ENCODE peak calls at places on chromosomes 4 and X, in eight cellular contexts. Z, T, J, L, N, X, I and V are unnamed samples.

GRCh38 chr4:7892212-7893019 is 47.2 kb downstream of the AFAP1 start:
- DNase-seq in L (no peak), I (no peak), N (peak), Z (no peak), X (no peak), J (no peak), T (no peak), V (no peak)

GRCh38 chrX:2452317-2452784 is 48.4 kb downstream of the DHRSX start:
- DNase-seq in L (no peak), X (no peak), I (no peak), J (no peak), Z (no peak), N (no peak), T (no peak), V (no peak)

GRCh38 chr4:7361256-7361655 is 73.5 kb downstream of the PSAPL1 start:
- DNase-seq in T (peak), L (peak), J (no peak), N (peak), Z (no peak), I (no peak), X (no peak), V (no peak)

GRCh38 chrX:110026099-110026844 is 23.4 kb downstream of the TMEM164 start:
- DNase-seq in Z (no peak), X (no peak), J (no peak), N (peak), L (no peak), T (no peak), I (no peak), V (no peak)

GRCh38 chr4:179372242-179372641 is 1930.0 kb upstream of the AGA start:
- DNase-seq in T (no peak), J (no peak), I (no peak), X (no peak), L (no peak), N (no peak), Z (no peak), V (no peak)

GRCh38 chr4:8002525-8003309 is 63.1 kb upstream of the AFAP1 start:
- DNase-seq in T (no peak), Z (no peak), I (no peak), J (no peak), X (peak), L (no peak), N (no peak), V (no peak)

GRCh38 chr4:139901516-139902327 is 236.1 kb downstream of the MGST2 start:
- DNase-seq in L (no peak), J (no peak), T (no peak), I (no peak), Z (no peak), X (no peak), N (no peak), V (no peak)

GRCh38 chr4:78671812-78672440 is 104.2 kb upstream of the BMP2K start:
- DNase-seq in X (no peak), L (no peak), I (no peak), Z (no peak), N (no peak), J (no peak), T (no peak), V (no peak)

GRCh38 chrX:88982933-88983332 is 235.9 kb downstream of the CPXCR1 start:
- DNase-seq in X (no peak), N (no peak), T (no peak), J (no peak), I (no peak), L (no peak), Z (no peak), V (no peak)

GRCh38 chrX:74506310-74507115 is 85.2 kb downstream of the SLC16A2 start:
- DNase-seq in J (no peak), X (no peak), I (no peak), L (no peak), Z (no peak), N (no peak), T (no peak), V (peak)

GRCh38 chr4:106529348-106530033 is 160.9 kb upstream of the GIMD1 start:
- DNase-seq in Z (peak), L (no peak), N (peak), J (no peak), I (no peak), X (no peak), T (no peak), V (no peak)

GRCh38 chr4:71009796-71010588 is 16.5 kb downstream of the DCK start:
- DNase-seq in J (peak), Z (no peak), L (no peak), I (no peak), T (no peak), X (no peak), N (peak), V (peak)

GRCh38 chrX:30618160-30618765 is 35.0 kb upstream of the GK start:
- DNase-seq in J (peak), N (peak), X (no peak), L (no peak), T (no peak), Z (no peak), I (no peak), V (no peak)

GRCh38 chr4:98341309-98341708 is 80.1 kb downstream of the RAP1GDS1 start:
- DNase-seq in L (no peak), I (no peak), J (peak), Z (peak), X (no peak), N (peak), T (no peak), V (no peak)

GRCh38 chrX:97756879-97757278 is 873.2 kb downstream of the RPA4 start:
- DNase-seq in L (no peak), X (no peak), J (no peak), T (no peak), N (no peak), Z (no peak), I (no peak), V (no peak)

GRCh38 chrX:38879631-38880220 is 78.5 kb downstream of the MID1IP1 start:
- DNase-seq in N (no peak), X (no peak), J (peak), T (peak), L (no peak), Z (no peak), I (no peak), V (peak)

GRCh38 chr4:81631958-81632439 is 160.3 kb upstream of the RASGEF1B start:
- DNase-seq in Z (peak), T (no peak), J (peak), I (no peak), N (peak), L (no peak), X (no peak), V (no peak)

GRCh38 chr4:177403746-177404145 is 38.5 kb downstream of the AGA start:
- DNase-seq in Z (no peak), J (no peak), N (peak), I (no peak), L (no peak), T (no peak), X (no peak), V (no peak)

GRCh38 chrX:56503941-56504673 is 59.3 kb upstream of the UBQLN2 start:
- DNase-seq in Z (no peak), T (no peak), I (no peak), N (no peak), X (no peak), L (no peak), J (no peak), V (no peak)

GRCh38 chr4:183757105-183757504 is 98.0 kb downstream of the TRAPPC11 start:
- DNase-seq in L (no peak), Z (no peak), I (no peak), X (no peak), T (no peak), N (peak), J (no peak), V (no peak)

GRCh38 chr4:173527103-173527876 is 2.7 kb downstream of the HAND2 start:
- DNase-seq in X (no peak), I (no peak), L (no peak), Z (no peak), N (peak), T (no peak), J (no peak), V (peak)

GRCh38 chrX:137234651-137235402 is 201.0 kb upstream of the GPR101 start:
- DNase-seq in T (no peak), N (no peak), Z (no peak), L (no peak), I (no peak), J (no peak), X (no peak), V (no peak)

GRCh38 chrX:124462931-124463330 is 116.6 kb downstream of the SH2D1A start:
- DNase-seq in Z (no peak), L (no peak), X (no peak), N (no peak), I (no peak), J (no peak), T (no peak), V (no peak)
- TF ChIP-seq CTCF in Z (no peak), L (no peak), X (no peak), N (no peak), I (no peak), J (no peak), T (no peak), V (no peak)

DNA sequence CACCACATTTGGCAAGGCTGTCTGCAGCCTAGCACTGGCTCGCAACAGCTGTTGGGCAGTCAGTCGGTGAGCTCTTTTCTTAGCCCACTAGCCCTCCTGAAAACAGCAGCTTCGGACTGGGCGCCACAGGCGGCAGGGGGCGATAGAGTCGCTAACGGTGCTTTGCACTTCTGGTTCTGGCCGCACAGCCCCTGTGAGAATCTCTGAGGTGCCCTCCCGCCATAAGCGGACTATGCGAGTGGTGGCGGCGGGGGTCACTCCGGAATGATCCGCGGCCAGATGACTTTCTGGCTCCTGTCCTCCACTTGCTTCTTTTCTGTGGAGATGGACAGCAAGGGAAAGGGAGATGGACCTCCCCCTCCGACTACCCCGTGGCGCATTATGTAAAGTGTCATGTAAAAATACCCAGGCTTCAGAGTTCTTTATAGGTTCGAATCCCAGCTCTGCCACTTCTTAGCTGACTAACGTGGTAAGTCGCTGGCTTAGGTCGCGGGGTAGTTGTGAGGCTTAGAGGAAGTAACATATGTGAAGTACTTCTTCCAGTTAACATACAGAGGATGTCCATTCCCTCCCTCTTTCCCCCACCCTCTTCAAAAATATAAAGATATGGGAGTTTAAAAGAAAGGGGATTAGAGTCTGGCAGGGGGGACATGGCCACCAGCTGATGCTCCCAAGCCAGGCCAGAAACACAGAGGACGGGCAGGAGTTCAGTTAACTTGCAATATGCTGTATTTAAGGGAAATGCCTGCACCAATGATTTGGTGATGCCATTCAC is 11.0 kb downstream of the ARHGAP36 start:
- DNase-seq in Z (no peak), X (no peak), T (no peak), J (no peak), I (no peak), L (no peak), N (peak), V (peak)
- TF ChIP-seq CTCF in Z (peak), X (no peak), T (peak), J (no peak), I (no peak), L (no peak), N (peak), V (no peak)

GRCh38 chr4:66108898-66109297 is 438.6 kb upstream of the EPHA5 start:
- DNase-seq in T (no peak), J (no peak), Z (no peak), N (no peak), I (no peak), X (no peak), L (no peak), V (no peak)
- TF ChIP-seq CTCF in T (no peak), J (no peak), Z (no peak), N (no peak), I (no peak), X (no peak), L (no peak), V (no peak)

GRCh38 chr4:74095886-74096264 is 3.1 kb downstream of the CXCL2 start:
- DNase-seq in I (no peak), L (no peak), T (no peak), J (no peak), X (no peak), Z (no peak), N (no peak), V (no peak)

GRCh38 chr4:74097161-74097560 is 1.8 kb downstream of the CXCL2 start:
- DNase-seq in X (no peak), I (no peak), L (no peak), J (no peak), N (peak), T (no peak), Z (no peak), V (no peak)

GRCh38 chr4:74096265-74096980 is 2.6 kb downstream of the CXCL2 start:
- DNase-seq in X (no peak), T (no peak), L (no peak), N (peak), I (no peak), J (no peak), Z (no peak), V (no peak)

GRCh38 chr4:74098628-74098995 is 383 bp downstream of the CXCL2 start:
- DNase-seq in L (peak), I (no peak), X (no peak), Z (no peak), N (peak), J (no peak), T (peak), V (no peak)

GRCh38 chr4:74097631-74098550 is 1.1 kb downstream of the CXCL2 start:
- DNase-seq in N (peak), T (no peak), I (no peak), Z (no peak), X (no peak), J (no peak), L (no peak), V (no peak)
- TF ChIP-seq CTCF in N (no peak), T (no peak), I (no peak), Z (no peak), X (no peak), J (no peak), L (no peak), V (no peak)

GRCh38 chrX:16177260-16177659 is 10.0 kb downstream of the MAGEB17 start:
- DNase-seq in T (no peak), J (no peak), N (no peak), X (no peak), Z (no peak), I (no peak), L (no peak), V (no peak)
- TF ChIP-seq CTCF in T (no peak), J (no peak), N (no peak), X (no peak), Z (no peak), I (no peak), L (no peak), V (no peak)

GRCh38 chr4:76755756-76756155 is 142.2 kb downstream of the SOWAHB start:
- DNase-seq in Z (no peak), J (no peak), L (no peak), N (no peak), T (no peak), X (no peak), I (no peak), V (no peak)

GRCh38 chr4:76756416-76756815 is 141.5 kb downstream of the SOWAHB start:
- DNase-seq in T (no peak), J (no peak), X (no peak), L (no peak), Z (no peak), N (no peak), I (no peak), V (no peak)

GRCh38 chr4:76758290-76758882 is 139.6 kb downstream of the SOWAHB start:
- DNase-seq in I (no peak), X (no peak), T (no peak), L (no peak), J (peak), Z (no peak), N (peak), V (peak)

GRCh38 chr4:76758996-76759395 is 138.9 kb downstream of the SOWAHB start:
- DNase-seq in T (no peak), N (no peak), Z (no peak), J (no peak), L (no peak), I (no peak), X (no peak), V (no peak)

GRCh38 chr4:76757418-76757910 is 140.5 kb downstream of the SOWAHB start:
- DNase-seq in I (no peak), Z (no peak), X (no peak), N (no peak), J (no peak), T (no peak), L (no peak), V (no peak)
- TF ChIP-seq CTCF in I (no peak), Z (no peak), X (no peak), N (no peak), J (no peak), T (no peak), L (no peak), V (no peak)

GRCh38 chrX:9431281-9431680 is 33.6 kb upstream of the TBL1X start:
- DNase-seq in X (no peak), J (no peak), I (no peak), Z (no peak), T (no peak), N (no peak), L (no peak), V (no peak)

GRCh38 chrX:9430346-9430745 is 34.5 kb upstream of the TBL1X start:
- DNase-seq in N (no peak), L (no peak), X (no peak), J (no peak), T (no peak), Z (no peak), I (no peak), V (no peak)

GRCh38 chrX:9433596-9433995 is 31.3 kb upstream of the TBL1X start:
- DNase-seq in X (no peak), L (no peak), J (no peak), N (peak), I (no peak), T (no peak), Z (no peak), V (no peak)

GRCh38 chrX:9436812-9437211 is 28.0 kb upstream of the TBL1X start:
- DNase-seq in Z (no peak), J (no peak), I (no peak), L (no peak), T (no peak), N (no peak), X (no peak), V (no peak)

GRCh38 chrX:9434151-9434550 is 30.7 kb upstream of the TBL1X start:
- DNase-seq in J (no peak), I (no peak), Z (no peak), T (no peak), L (no peak), N (no peak), X (no peak), V (no peak)
- TF ChIP-seq CTCF in J (no peak), I (no peak), Z (no peak), T (no peak), L (no peak), N (no peak), X (no peak), V (no peak)

DNA sequence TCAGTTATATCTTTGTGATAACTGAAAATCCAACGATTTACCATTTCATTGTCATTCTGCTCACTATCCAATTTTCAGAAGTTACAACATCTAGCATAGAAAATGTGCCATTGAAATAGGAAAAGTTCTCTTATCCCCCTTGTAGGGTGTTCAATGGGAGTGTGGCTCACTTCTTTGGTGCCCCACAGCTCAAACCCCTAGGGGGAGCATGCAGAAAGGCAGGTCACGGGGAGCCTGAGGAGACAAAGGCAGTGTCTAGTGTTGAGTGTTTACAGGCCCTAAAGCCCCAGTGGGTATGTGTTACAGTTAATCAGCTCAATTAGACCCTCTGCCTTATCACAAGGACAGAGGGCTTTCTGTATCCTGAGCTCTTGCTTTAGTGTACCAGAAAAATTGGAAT is 243.4 kb upstream of the GRID2 start:
- DNase-seq in I (no peak), J (no peak), L (no peak), Z (no peak), T (no peak), X (no peak), N (no peak), V (no peak)
- TF ChIP-seq CTCF in I (no peak), J (no peak), L (no peak), Z (no peak), T (no peak), X (no peak), N (no peak), V (no peak)